ENCODE peak calls at places on chromosomes 3 and 15, in five cellular contexts. S, T, Z, K and N are unnamed samples.

GRCh38 chr15:31145271-31145911 is 43.9 kb upstream of the TRPM1 start:
- DNase-seq in Z (no peak), K (no peak), T (peak), S (peak), N (no peak)

GRCh38 chr15:76674883-76675282 is 230.3 kb downstream of the SCAPER start:
- DNase-seq in S (peak), Z (no peak), T (peak), K (no peak), N (no peak)

GRCh38 chr3:107117922-107118576 is 259.2 kb upstream of the CCDC54 start:
- DNase-seq in Z (peak), K (no peak), T (peak), S (peak), N (peak)

GRCh38 chr3:9976736-9977709 is 9.6 kb downstream of the EMC3 start:
- DNase-seq in Z (no peak), K (peak), T (peak), S (peak), N (no peak)

GRCh38 chr15:59918994-59919951 is 84.8 kb upstream of the FOXB1 start:
- DNase-seq in K (no peak), Z (no peak), S (peak), T (peak), N (no peak)

GRCh38 chr3:119187266-119187665 is 13.9 kb downstream of the UPK1B start:
- DNase-seq in Z (no peak), T (no peak), S (no peak), K (no peak), N (no peak)

GRCh38 chr15:48185527-48185926 is 5.9 kb upstream of the CTXN2 start:
- DNase-seq in S (no peak), Z (no peak), K (no peak), T (no peak), N (no peak)

GRCh38 chr15:43541785-43542184 is 24.4 kb downstream of the MAP1A start:
- DNase-seq in T (no peak), Z (no peak), K (no peak), S (no peak), N (no peak)

GRCh38 chr3:13861461-13861860 is 18.4 kb downstream of the WNT7A start:
- DNase-seq in T (no peak), Z (no peak), K (no peak), S (no peak), N (no peak)

GRCh38 chr15:78157203-78157602 is 8.0 kb downstream of the IDH3A start:
- DNase-seq in S (no peak), Z (no peak), K (no peak), T (no peak), N (no peak)

GRCh38 chr3:127750226-127751031 is 71.9 kb downstream of the MGLL start:
- DNase-seq in S (peak), K (no peak), T (peak), Z (no peak), N (peak)

GRCh38 chr15:99014803-99015676 is 7.4 kb upstream of the PGPEP1L start:
- DNase-seq in Z (no peak), S (peak), K (peak), T (peak), N (peak)

GRCh38 chr3:195806211-195806915 is 5.4 kb downstream of the MUC4 start:
- DNase-seq in Z (no peak), S (no peak), T (no peak), K (peak), N (no peak)

GRCh38 chr3:66518644-66519043 is 17.8 kb upstream of the LRIG1 start:
- DNase-seq in S (no peak), T (no peak), Z (no peak), K (no peak), N (no peak)

GRCh38 chr3:176399193-176399592 is 798.1 kb downstream of the TBL1XR1 start:
- DNase-seq in Z (no peak), K (no peak), T (no peak), S (no peak), N (no peak)

GRCh38 chr3:78918361-78919020 is 849.3 kb downstream of the ROBO1 start:
- DNase-seq in S (no peak), Z (no peak), K (no peak), T (no peak), N (no peak)

GRCh38 chr15:83210619-83211018 is 3.0 kb upstream of the HDGFL3 start:
- DNase-seq in K (no peak), Z (peak), T (no peak), S (peak), N (peak)

GRCh38 chr3:11136116-11136515 is 18.2 kb upstream of the HRH1 start:
- DNase-seq in S (peak), K (no peak), Z (no peak), T (peak), N (no peak)

GRCh38 chr3:83039422-83039821 is 1278.0 kb upstream of the GBE1 start:
- DNase-seq in K (no peak), Z (no peak), S (peak), T (no peak), N (no peak)

GRCh38 chr15:29970402-29970695 is 112.4 kb upstream of the GOLGA8J start:
- DNase-seq in Z (no peak), K (no peak), S (no peak), T (no peak), N (no peak)

GRCh38 chr3:40020689-40021088 is 211.3 kb downstream of the MYRIP start:
- DNase-seq in Z (no peak), S (no peak), T (no peak), K (no peak), N (no peak)

GRCh38 chr15:62118446-62118964 is 46.6 kb downstream of the C2CD4B start:
- DNase-seq in T (no peak), S (no peak), Z (no peak), K (no peak), N (no peak)

GRCh38 chr3:143120716-143121239 is 1.2 kb downstream of the CHST2 start:
- DNase-seq in S (no peak), K (no peak), T (peak), Z (no peak), N (no peak)

GRCh38 chr15:97521894-97522293 is 438.6 kb upstream of the ARRDC4 start:
- DNase-seq in T (no peak), K (no peak), S (no peak), Z (no peak), N (no peak)

GRCh38 chr3:49972656-49973055 is 32.7 kb downstream of the RBM6 start:
- DNase-seq in T (no peak), Z (no peak), S (no peak), K (no peak), N (no peak)

GRCh38 chr15:39365161-39365560 is 215.7 kb upstream of the THBS1 start:
- DNase-seq in S (no peak), T (peak), Z (no peak), K (no peak), N (no peak)

GRCh38 chr3:113053169-113053568 is 62.4 kb downstream of the GTPBP8 start:
- DNase-seq in T (no peak), Z (no peak), K (no peak), S (no peak), N (no peak)

GRCh38 chr3:42668793-42669217 is 15.3 kb downstream of the ZBTB47 start:
- DNase-seq in K (no peak), S (no peak), Z (no peak), T (no peak), N (no peak)

GRCh38 chr15:69509131-69509530 is 56.5 kb downstream of the RPLP1 start:
- DNase-seq in S (no peak), Z (no peak), T (no peak), K (no peak), N (no peak)

GRCh38 chr15:43439268-43439667 is 53.7 kb downstream of the TP53BP1 start:
- DNase-seq in S (no peak), T (no peak), Z (no peak), K (no peak), N (no peak)

GRCh38 chr3:160129459-160130061 is 95.7 kb upstream of the C3orf80 start:
- DNase-seq in S (peak), Z (no peak), T (peak), K (no peak), N (no peak)

GRCh38 chr3:96214941-96215340 is 599.5 kb upstream of the EPHA6 start:
- DNase-seq in Z (no peak), K (no peak), T (no peak), S (no peak), N (no peak)

GRCh38 chr3:140501054-140501769 is 176.7 kb upstream of the TRIM42 start:
- DNase-seq in Z (no peak), T (no peak), K (no peak), S (no peak), N (no peak)

GRCh38 chr3:158935846-158936245 is 134.0 kb downstream of the MFSD1 start:
- DNase-seq in K (no peak), Z (no peak), T (no peak), S (peak), N (no peak)

GRCh38 chr3:52782412-52783210 is 5.2 kb downstream of the ITIH1 start:
- DNase-seq in K (no peak), T (no peak), S (no peak), Z (no peak), N (no peak)

GRCh38 chr15:88803241-88803919 is at the start of gene ACAN:
- DNase-seq in K (no peak), Z (no peak), S (no peak), T (no peak), N (no peak)

GRCh38 chr15:57962887-57963286 is 102.6 kb downstream of the ALDH1A2 start:
- DNase-seq in T (no peak), K (no peak), Z (no peak), S (no peak), N (no peak)

GRCh38 chr15:72013703-72014102 is 104.2 kb downstream of the MYO9A start:
- DNase-seq in Z (no peak), S (no peak), K (no peak), T (no peak), N (no peak)

GRCh38 chr3:1766384-1766783 is 332.3 kb upstream of the CNTN4 start:
- DNase-seq in T (no peak), Z (no peak), S (no peak), K (no peak), N (no peak)

GRCh38 chr15:59846100-59846499 is 157.0 kb upstream of the BNIP2 start:
- DNase-seq in K (no peak), Z (no peak), S (no peak), T (no peak), N (no peak)